ENCODE peak calls at places on chromosomes 3 and 15, in four cellular contexts. Z is kidney epithelial cell, E is brain microvascular endothelial cell, P is bronchial epithelial cell. T is an unnamed sample.

GRCh38 chr15:88247914-88248313 is 8.6 kb downstream of the NTRK3 start:
- DNase-seq in E (no peak), P (no peak), Z (no peak), T (no peak)

GRCh38 chr3:108300103-108300849 is 3.9 kb downstream of the HHLA2 start:
- DNase-seq in E (no peak), Z (no peak), P (no peak), T (no peak)

GRCh38 chr15:50993598-50993997 is 85.1 kb downstream of the AP4E1 start:
- DNase-seq in P (peak; percentile 27), Z (no peak), E (no peak), T (no peak)

GRCh38 chr3:136787226-136787793 is 31.6 kb upstream of the SLC35G2 start:
- DNase-seq in P (no peak), Z (no peak), E (peak; percentile 16), T (no peak)

GRCh38 chr15:101246824-101247745 is 4.8 kb downstream of the CHSY1 start:
- DNase-seq in P (no peak), E (no peak), Z (no peak), T (no peak)

GRCh38 chr15:75775296-75776074 is 62.8 kb upstream of the CSPG4 start:
- DNase-seq in E (no peak), Z (no peak), P (no peak), T (no peak)

GRCh38 chr15:58597943-58598828 is 151.3 kb downstream of the ADAM10 start:
- DNase-seq in Z (no peak), E (no peak), P (no peak), T (no peak)

GRCh38 chr3:45814322-45814721 is 18.0 kb upstream of the SLC6A20 start:
- DNase-seq in E (no peak), Z (no peak), P (no peak), T (no peak)

GRCh38 chr15:63010920-63011693 is 31.4 kb upstream of the TPM1 start:
- DNase-seq in E (no peak), P (no peak), Z (no peak), T (no peak)

GRCh38 chr15:82875411-82876003 is 66.1 kb downstream of the WHAMM start:
- DNase-seq in Z (peak; percentile 38), E (peak; percentile 27), P (peak; percentile 79), T (no peak)

GRCh38 chr3:45095916-45096526 is 50.2 kb downstream of the CDCP1 start:
- DNase-seq in Z (no peak), P (no peak), E (no peak), T (no peak)

GRCh38 chr3:38998086-38998485 is 53.7 kb downstream of the SCN11A start:
- DNase-seq in Z (no peak), E (no peak), P (no peak), T (no peak)

GRCh38 chr3:29065211-29065785 is 215.6 kb upstream of the RBMS3 start:
- DNase-seq in Z (peak; percentile 100), P (peak; percentile 100), E (peak; percentile 99), T (no peak)

GRCh38 chr3:153623834-153624233 is 461.8 kb downstream of the RAP2B start:
- DNase-seq in P (no peak), E (no peak), Z (no peak), T (no peak)

GRCh38 chr3:192869131-192870027 is 48.3 kb downstream of the MB21D2 start:
- DNase-seq in P (peak; percentile 46), E (peak; percentile 59), Z (no peak), T (no peak)

GRCh38 chr3:131622726-131623125 is 120.0 kb upstream of the MRPL3 start:
- DNase-seq in Z (no peak), P (no peak), E (no peak), T (no peak)

GRCh38 chr3:52084954-52085730 is 28.8 kb upstream of the DUSP7 start:
- DNase-seq in Z (no peak), P (no peak), E (no peak), T (no peak)

GRCh38 chr3:4606915-4607314 is 113.8 kb downstream of the ITPR1 start:
- DNase-seq in P (no peak), Z (no peak), E (no peak), T (no peak)

GRCh38 chr3:178369006-178369405 is 167.2 kb upstream of the KCNMB2 start:
- DNase-seq in P (no peak), Z (no peak), E (no peak), T (no peak)

GRCh38 chr15:57697588-57697987 is 8.9 kb upstream of the POLR2M start:
- DNase-seq in P (no peak), E (peak; percentile 36), Z (no peak), T (no peak)

GRCh38 chr3:24688446-24689148 is 193.9 kb upstream of the THRB start:
- DNase-seq in P (peak; percentile 53), Z (peak; percentile 34), E (peak; percentile 76), T (no peak)

GRCh38 chr15:84953136-84953535 is 28.5 kb upstream of the PDE8A start:
- DNase-seq in Z (no peak), E (no peak), P (peak; percentile 46), T (no peak)

GRCh38 chr3:195859061-195859845 is 47.5 kb upstream of the MUC4 start:
- DNase-seq in Z (no peak), P (peak; percentile 56), E (peak; percentile 59), T (peak; percentile 91)

DNA sequence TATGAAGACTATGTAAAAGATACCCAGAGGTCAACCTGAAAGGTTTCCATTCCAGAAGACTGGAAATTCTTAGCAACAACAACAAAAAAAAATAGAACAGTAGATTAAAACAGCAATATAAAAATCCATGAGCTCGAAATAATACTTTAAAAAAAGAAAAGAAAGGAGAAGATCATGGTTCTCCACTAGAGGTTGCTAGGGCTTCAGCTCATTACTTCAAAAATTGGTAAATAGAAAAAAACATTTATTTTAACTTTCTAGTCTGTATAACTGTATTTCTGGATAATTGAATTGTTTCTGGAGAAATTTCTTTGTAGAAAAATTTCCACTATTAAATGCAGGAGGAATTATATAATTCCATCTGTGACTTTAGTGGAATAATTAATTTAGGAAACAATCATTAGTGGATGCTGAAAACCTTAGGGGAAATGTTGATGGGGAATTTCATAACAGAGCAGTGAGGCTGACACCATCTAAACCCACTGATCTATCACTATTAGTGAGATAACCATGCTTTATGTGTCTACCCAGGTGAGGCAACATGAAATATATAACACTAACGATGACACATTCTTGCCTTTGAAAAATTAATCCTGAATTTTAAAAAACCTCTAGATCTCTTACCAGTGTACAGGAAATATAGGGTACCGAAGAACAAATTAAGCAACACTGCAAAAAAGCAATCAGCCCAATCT is 62.5 kb upstream of the SNRK start:
- DNase-seq in Z (no peak), P (no peak), E (no peak), T (no peak)
- TF ChIP-seq CTCF in Z (peak; percentile 27), P (peak; percentile 11), E (peak; percentile 37), T (no peak)

DNA sequence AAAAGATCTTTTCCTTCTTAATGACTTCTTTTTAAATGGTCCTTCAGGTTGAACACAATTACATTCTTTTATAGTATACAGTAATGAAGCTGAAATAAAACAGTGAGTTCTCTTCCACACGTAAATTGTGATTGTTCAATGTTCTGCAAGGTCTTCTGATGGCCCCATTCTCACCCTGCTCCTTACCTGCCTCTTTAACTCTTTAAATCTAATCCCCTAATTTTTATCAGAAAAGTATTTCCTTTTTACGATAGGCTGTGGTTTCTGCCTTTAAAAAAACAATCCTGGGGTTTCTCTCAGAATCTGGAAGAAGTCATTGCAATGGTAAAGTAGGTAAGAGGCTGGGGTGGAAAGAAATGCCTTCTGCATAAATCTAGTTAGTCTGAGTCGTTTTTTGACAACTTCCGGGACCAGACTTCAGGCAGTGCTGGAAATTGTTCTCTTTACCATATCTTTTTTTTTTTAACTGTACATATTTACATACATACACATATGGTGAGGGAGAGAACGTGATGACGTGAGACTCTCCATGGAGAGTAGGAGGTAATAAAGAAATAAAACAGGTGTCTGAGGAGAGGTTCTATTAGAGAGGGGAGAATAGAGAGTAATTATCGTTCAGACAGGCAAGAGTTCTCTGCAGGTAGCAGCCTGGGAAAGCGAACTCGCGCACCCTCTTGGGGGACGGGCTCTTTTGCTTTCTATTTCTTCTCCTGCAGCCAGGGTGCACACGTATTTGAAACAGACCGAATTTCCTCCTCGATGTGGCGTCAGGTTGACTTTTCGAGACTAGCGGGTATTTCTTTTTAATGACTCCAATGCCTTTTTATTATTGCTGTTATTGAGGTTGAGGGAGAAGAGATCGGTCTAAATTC is at the start of gene SIDT1:
- DNase-seq in E (no peak), Z (no peak), P (peak; percentile 44), T (no peak)
- TF ChIP-seq CTCF in E (peak; percentile 23), Z (peak; percentile 10), P (no peak), T (no peak)

GRCh38 chr15:48954538-48954937 is 9.2 kb downstream of the SHC4 start:
- DNase-seq in Z (no peak), E (no peak), P (no peak), T (no peak)
- TF ChIP-seq CTCF in Z (no peak), E (peak; percentile 27), P (no peak), T (no peak)

GRCh38 chr3:142129516-142130171 is 19.7 kb downstream of the TFDP2 start:
- DNase-seq in E (no peak), P (no peak), Z (no peak), T (no peak)
- TF ChIP-seq CTCF in E (peak; percentile 11), P (peak; percentile 4), Z (peak; percentile 18), T (no peak)

GRCh38 chr15:66387176-66388056 is 704 bp downstream of the MAP2K1 start:
- DNase-seq in Z (no peak), E (peak; percentile 77), P (peak; percentile 73), T (no peak)

GRCh38 chr15:66389098-66389858 is 2.6 kb downstream of the MAP2K1 start:
- DNase-seq in E (no peak), Z (no peak), P (peak; percentile 38), T (no peak)

GRCh38 chr15:66388576-66388975 is 1.9 kb downstream of the MAP2K1 start:
- DNase-seq in Z (no peak), P (no peak), E (no peak), T (no peak)

GRCh38 chr15:66388057-66388363 is 1.3 kb downstream of the MAP2K1 start:
- DNase-seq in Z (no peak), P (no peak), E (no peak), T (no peak)

GRCh38 chr15:66386204-66387123 is at the start of gene MAP2K1:
- DNase-seq in Z (peak; percentile 76), E (peak; percentile 93), P (peak; percentile 88), T (peak; percentile 89)
- TF ChIP-seq CTCF in Z (peak; percentile 75), E (peak; percentile 67), P (peak; percentile 80), T (peak; percentile 69)

GRCh38 chr3:104610730-104611652 is 755.7 kb upstream of the ALCAM start:
- DNase-seq in P (peak; percentile 35), E (no peak), Z (no peak), T (no peak)
- TF ChIP-seq CTCF in P (no peak), E (no peak), Z (no peak), T (no peak)

GRCh38 chr3:188362405-188362831 is 208.5 kb downstream of the LPP start:
- DNase-seq in E (peak; percentile 92), P (peak; percentile 89), Z (peak; percentile 63), T (no peak)
- TF ChIP-seq CTCF in E (peak; percentile 29), P (peak; percentile 30), Z (peak; percentile 17), T (no peak)

GRCh38 chr15:42800731-42801474 is 64.0 kb upstream of the CDAN1 start:
- DNase-seq in E (no peak), P (no peak), Z (no peak), T (no peak)
- TF ChIP-seq CTCF in E (peak; percentile 42), P (peak; percentile 41), Z (no peak), T (peak; percentile 19)

T was measured in D721Med.